ENCODE peak calls at places on chromosomes 6 and 20, in ten cellular contexts. L is K562, O is HepG2, K is upper lobe of left lung, V is prostate gland, M is transverse colon, R is HCT116, T is Panc1, Z is suprapubic skin, P is sigmoid colon. G is an unnamed sample.

GRCh38 chr6:40328376-40328987 is 258.7 kb downstream of the LRFN2 start:
- DNase-seq in K (peak; percentile 73), R (peak; percentile 33), M (peak; percentile 51), O (no peak), Z (no peak), V (peak; percentile 55), L (peak; percentile 51), T (no peak), P (no peak), G (peak; percentile 25)

GRCh38 chr20:53750827-53751393 is 157.3 kb upstream of the ZNF217 start:
- DNase-seq in O (no peak), M (peak; percentile 22), Z (no peak), P (peak; percentile 73), R (no peak), T (no peak), L (peak; percentile 28), V (peak; percentile 59), K (no peak), G (no peak)

GRCh38 chr6:84926171-84926570 is 161.8 kb upstream of the TBX18 start:
- DNase-seq in L (no peak), V (no peak), Z (no peak), T (no peak), M (no peak), P (no peak), K (no peak), R (no peak), O (no peak), G (no peak)

GRCh38 chr6:14269434-14269833 is 151.9 kb downstream of the CD83 start:
- DNase-seq in L (no peak), R (no peak), Z (no peak), V (no peak), O (no peak), T (no peak), P (no peak), K (no peak), M (no peak), G (no peak)

GRCh38 chr6:163797313-163797712 is 382.8 kb downstream of the QKI start:
- DNase-seq in V (no peak), Z (no peak), P (no peak), K (no peak), L (no peak), O (no peak), T (no peak), R (no peak), M (no peak), G (no peak)

GRCh38 chr6:43962458-43962857 is 164.8 kb downstream of the MRPL14 start:
- DNase-seq in O (no peak), L (no peak), R (no peak), T (no peak), V (no peak), P (no peak), K (no peak), Z (peak; percentile 15), M (no peak), G (no peak)

GRCh38 chr6:153065222-153065621 is 62.7 kb upstream of the MTRF1L start:
- DNase-seq in L (no peak), K (no peak), V (no peak), T (no peak), M (no peak), O (no peak), Z (no peak), R (no peak), P (no peak), G (no peak)

GRCh38 chr20:40650707-40651106 is 38.3 kb downstream of the MAFB start:
- DNase-seq in Z (no peak), P (no peak), V (no peak), O (no peak), K (no peak), L (no peak), R (no peak), T (no peak), M (no peak), G (no peak)

GRCh38 chr6:108544586-108544985 is 16.1 kb upstream of the FOXO3 start:
- DNase-seq in M (no peak), P (no peak), Z (no peak), V (no peak), K (no peak), T (no peak), L (no peak), O (no peak), R (no peak), G (no peak)
- TF ChIP-seq POLR2AphosphoS5 in M (no peak), P (no peak), Z (no peak), V (no peak), K (no peak), T (no peak), L (no peak), O (no peak), R (no peak), G (no peak)

GRCh38 chr20:62362991-62363919 is 3.9 kb downstream of the LAMA5 start:
- DNase-seq in R (no peak), V (peak; percentile 8), P (peak; percentile 90), M (peak; percentile 27), K (peak; percentile 68), Z (peak; percentile 60), O (no peak), L (no peak), T (no peak), G (no peak)

GRCh38 chr20:62366370-62367135 is 559 bp downstream of the LAMA5 start:
- DNase-seq in Z (no peak), T (no peak), V (peak; percentile 73), O (peak; percentile 61), M (no peak), R (no peak), K (peak; percentile 89), L (peak; percentile 89), P (peak; percentile 74), G (no peak)

GRCh38 chr20:62365814-62366369 is 1.2 kb downstream of the LAMA5 start:
- DNase-seq in R (no peak), M (peak; percentile 28), P (peak; percentile 80), Z (no peak), T (no peak), V (peak; percentile 67), O (no peak), K (peak; percentile 84), L (peak; percentile 74), G (no peak)

GRCh38 chr20:62363920-62364851 is 2.9 kb downstream of the LAMA5 start:
- DNase-seq in T (no peak), M (peak; percentile 13), R (no peak), K (peak; percentile 71), L (no peak), Z (peak; percentile 63), V (peak; percentile 3), P (peak; percentile 68), O (no peak), G (no peak)

GRCh38 chr20:62364911-62365736 is 2.0 kb downstream of the LAMA5 start:
- DNase-seq in P (peak; percentile 91), K (peak; percentile 87), O (no peak), L (no peak), Z (no peak), R (no peak), T (no peak), V (no peak), M (peak; percentile 17), G (no peak)
- TF ChIP-seq POLR2AphosphoS5 in P (peak; percentile 84), K (no peak), O (no peak), L (no peak), Z (no peak), R (no peak), T (no peak), V (no peak), M (peak; percentile 40), G (no peak)

GRCh38 chr20:49754596-49754995 is 40.9 kb upstream of the B4GALT5 start:
- DNase-seq in K (no peak), L (no peak), M (no peak), O (no peak), V (no peak), R (no peak), Z (no peak), T (no peak), P (no peak), G (no peak)

GRCh38 chr20:49750611-49751396 is 37.1 kb upstream of the B4GALT5 start:
- DNase-seq in K (no peak), R (no peak), L (no peak), O (no peak), Z (no peak), P (no peak), M (peak; percentile 61), V (no peak), T (no peak), G (peak; percentile 37)

GRCh38 chr20:49752504-49752903 is 38.8 kb upstream of the B4GALT5 start:
- DNase-seq in K (no peak), R (no peak), Z (no peak), L (no peak), M (no peak), V (no peak), T (no peak), P (no peak), O (no peak), G (no peak)

GRCh38 chr20:49751397-49751735 is 37.7 kb upstream of the B4GALT5 start:
- DNase-seq in T (no peak), L (no peak), V (no peak), P (peak; percentile 67), M (no peak), K (no peak), Z (no peak), O (no peak), R (no peak), G (no peak)

DNA sequence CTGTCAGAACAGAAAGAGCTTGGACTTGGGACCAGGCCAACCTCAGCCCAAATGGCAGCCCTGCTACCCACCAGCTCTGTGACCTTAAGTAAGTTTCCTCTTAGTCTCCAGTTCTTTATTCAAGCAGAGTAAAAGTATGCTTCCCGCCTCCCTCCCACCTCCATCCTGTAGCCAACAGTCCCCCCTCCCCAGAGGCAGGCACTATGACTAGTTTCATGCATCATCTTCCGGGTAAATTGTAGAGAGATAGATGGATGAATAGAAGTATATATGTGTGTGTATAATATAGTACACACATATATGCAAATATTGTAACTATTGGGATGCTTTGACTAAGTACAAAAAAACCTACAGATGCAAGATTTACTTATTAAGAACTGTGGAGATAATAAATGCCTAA is 39.5 kb upstream of the B4GALT5 start:
- DNase-seq in P (no peak), M (no peak), K (no peak), V (no peak), Z (no peak), R (no peak), L (no peak), O (no peak), T (no peak), G (no peak)
- TF ChIP-seq POLR2AphosphoS5 in P (no peak), M (no peak), K (no peak), V (no peak), Z (no peak), R (no peak), L (no peak), O (no peak), T (no peak), G (no peak)

GRCh38 chr6:24798740-24799540 is at the start of gene ARMH2:
- DNase-seq in V (no peak), K (no peak), L (no peak), R (no peak), M (no peak), T (no peak), Z (no peak), P (no peak), O (no peak), G (no peak)

GRCh38 chr6:24799541-24799915 is 811 bp upstream of the ARMH2 start:
- DNase-seq in P (no peak), K (no peak), T (no peak), M (no peak), O (peak; percentile 55), R (no peak), V (no peak), L (no peak), Z (no peak), G (no peak)

GRCh38 chr6:24797596-24798216 is 1.0 kb downstream of the ARMH2 start:
- DNase-seq in T (no peak), K (no peak), V (no peak), Z (no peak), L (no peak), M (no peak), P (no peak), R (no peak), O (no peak), G (no peak)

GRCh38 chr6:24807584-24807983 is 8.9 kb upstream of the ARMH2 start:
- DNase-seq in Z (no peak), R (no peak), V (no peak), M (no peak), O (no peak), K (no peak), P (no peak), L (no peak), T (no peak), G (no peak)

GRCh38 chr6:24802271-24803059 is 3.7 kb upstream of the ARMH2 start:
- DNase-seq in Z (no peak), V (no peak), O (peak; percentile 61), P (no peak), L (no peak), M (no peak), R (no peak), K (no peak), T (no peak), G (no peak)
- TF ChIP-seq POLR2AphosphoS5 in Z (no peak), V (no peak), O (no peak), P (no peak), L (no peak), M (no peak), R (no peak), K (no peak), T (no peak), G (no peak)

G was measured in GM12891.